ENCODE peak calls at places on chromosomes 13 and 19, in four cellular contexts. T is WTC11, Q is A549, A is K562. Y is an unnamed sample.

GRCh38 chr13:96671073-96671472 is 323.2 kb downstream of the OXGR1 start:
- DNase-seq in T (no peak), Q (no peak), A (no peak), Y (no peak)

GRCh38 chr13:48840366-48840765 is 135.3 kb upstream of the FNDC3A start:
- DNase-seq in Q (no peak), A (no peak), T (no peak), Y (no peak)

GRCh38 chr13:103157034-103157433 is 90.8 kb upstream of the SLC10A2 start:
- DNase-seq in A (no peak), Q (no peak), T (no peak), Y (no peak)

GRCh38 chr19:44666852-44667251 is 4.4 kb upstream of the CEACAM19 start:
- DNase-seq in A (no peak), Q (no peak), T (no peak), Y (no peak)

GRCh38 chr19:11813801-11814706 is at the start of gene ZNF440:
- DNase-seq in A (peak; percentile 98), T (peak; percentile 98), Q (no peak), Y (peak; percentile 95)

GRCh38 chr19:10553943-10554381 is 10.3 kb downstream of the ATG4D start:
- DNase-seq in T (no peak), Q (no peak), A (no peak), Y (peak; percentile 36)

GRCh38 chr13:105513448-105513847 is 1022.0 kb downstream of the EFNB2 start:
- DNase-seq in Q (no peak), A (no peak), T (no peak), Y (no peak)

GRCh38 chr19:54062643-54063042 is 1.1 kb downstream of the VSTM1 start:
- DNase-seq in A (no peak), T (no peak), Q (no peak), Y (peak; percentile 77)

GRCh38 chr13:30997697-30998547 is 65.5 kb downstream of the TEX26 start:
- DNase-seq in T (no peak), Q (no peak), A (no peak), Y (no peak)

GRCh38 chr13:110653271-110653670 is 37.9 kb downstream of the NAXD start:
- DNase-seq in Q (no peak), T (no peak), A (no peak), Y (no peak)

GRCh38 chr19:17101686-17102628 is 26.4 kb downstream of the MYO9B start:
- DNase-seq in Q (no peak), A (no peak), T (no peak), Y (no peak)

GRCh38 chr19:40315812-40316475 is 30.8 kb upstream of the AKT2 start:
- DNase-seq in Q (no peak), A (no peak), T (no peak), Y (no peak)

GRCh38 chr19:9914315-9915207 is 21.8 kb downstream of the OLFM2 start:
- DNase-seq in Q (peak; percentile 84), T (peak; percentile 86), A (peak; percentile 94), Y (peak; percentile 97)

GRCh38 chr19:38544569-38545315 is 73.0 kb downstream of the MAP4K1 start:
- DNase-seq in Q (no peak), A (peak; percentile 55), T (no peak), Y (no peak)

GRCh38 chr13:110392510-110393233 is 85.6 kb downstream of the COL4A2 start:
- DNase-seq in A (no peak), T (no peak), Q (no peak), Y (no peak)

GRCh38 chr19:31499281-31499680 is 150.0 kb upstream of the TSHZ3 start:
- DNase-seq in A (no peak), T (no peak), Q (no peak), Y (no peak)

GRCh38 chr13:28002886-28003698 is 14.6 kb upstream of the URAD start:
- DNase-seq in T (no peak), A (no peak), Q (no peak), Y (no peak)

GRCh38 chr13:95237310-95237870 is 63.9 kb downstream of the ABCC4 start:
- DNase-seq in T (no peak), Q (no peak), A (no peak), Y (no peak)

GRCh38 chr13:23504188-23504587 is 66.0 kb upstream of the TNFRSF19 start:
- DNase-seq in A (no peak), Q (no peak), T (no peak), Y (no peak)

GRCh38 chr13:28423010-28423409 is 71.9 kb downstream of the FLT1 start:
- DNase-seq in A (no peak), Q (no peak), T (no peak), Y (peak; percentile 96)

GRCh38 chr13:59834801-59835200 is 328.9 kb downstream of the DIAPH3 start:
- DNase-seq in A (no peak), Q (no peak), T (no peak), Y (no peak)

GRCh38 chr13:72850959-72851677 is 69.2 kb downstream of the PIBF1 start:
- DNase-seq in A (no peak), Q (no peak), T (peak; percentile 29), Y (no peak)

GRCh38 chr19:55650602-55651230 is 2.7 kb downstream of the CCDC106 start:
- DNase-seq in T (no peak), A (no peak), Q (no peak), Y (no peak)

GRCh38 chr19:37907735-37908066 is 693 bp downstream of the SIPA1L3 start:
- DNase-seq in A (no peak), Q (no peak), T (no peak), Y (no peak)

GRCh38 chr19:14366529-14366928 is 14.7 kb upstream of the ADGRE5 start:
- DNase-seq in A (peak; percentile 88), T (peak; percentile 89), Q (peak; percentile 84), Y (peak; percentile 52)

GRCh38 chr19:4965061-4965460 is 3.9 kb upstream of the KDM4B start:
- DNase-seq in Q (no peak), A (no peak), T (no peak), Y (no peak)

GRCh38 chr19:51809787-51810186 is 14.8 kb downstream of the FPR3 start:
- DNase-seq in A (no peak), Q (no peak), T (no peak), Y (no peak)

GRCh38 chr13:99270503-99270902 is 12.3 kb upstream of the GPR18 start:
- DNase-seq in T (no peak), A (no peak), Q (no peak), Y (no peak)

GRCh38 chr13:91520952-91521351 is 122.5 kb downstream of the GPC5 start:
- DNase-seq in T (no peak), Q (no peak), A (no peak), Y (no peak)

GRCh38 chr19:56840452-56841193 is at the start of the genes PEG3 and ZIM2:
- DNase-seq in Q (no peak), A (no peak), T (no peak), Y (no peak)

GRCh38 chr19:16327911-16328823 is 3.5 kb downstream of the KLF2 start:
- DNase-seq in Q (peak; percentile 32), A (peak; percentile 17), T (no peak), Y (peak; percentile 99)

GRCh38 chr13:74204606-74205312 is 70.6 kb upstream of the KLF12 start:
- DNase-seq in Q (no peak), A (no peak), T (no peak), Y (no peak)

GRCh38 chr13:40109324-40109958 is 454.0 kb downstream of the COG6 start:
- DNase-seq in Q (peak; percentile 63), T (no peak), A (no peak), Y (peak; percentile 43)

GRCh38 chr19:13505761-13506549 is at the start of gene CACNA1A:
- DNase-seq in Q (no peak), A (no peak), T (peak; percentile 53), Y (no peak)

DNA sequence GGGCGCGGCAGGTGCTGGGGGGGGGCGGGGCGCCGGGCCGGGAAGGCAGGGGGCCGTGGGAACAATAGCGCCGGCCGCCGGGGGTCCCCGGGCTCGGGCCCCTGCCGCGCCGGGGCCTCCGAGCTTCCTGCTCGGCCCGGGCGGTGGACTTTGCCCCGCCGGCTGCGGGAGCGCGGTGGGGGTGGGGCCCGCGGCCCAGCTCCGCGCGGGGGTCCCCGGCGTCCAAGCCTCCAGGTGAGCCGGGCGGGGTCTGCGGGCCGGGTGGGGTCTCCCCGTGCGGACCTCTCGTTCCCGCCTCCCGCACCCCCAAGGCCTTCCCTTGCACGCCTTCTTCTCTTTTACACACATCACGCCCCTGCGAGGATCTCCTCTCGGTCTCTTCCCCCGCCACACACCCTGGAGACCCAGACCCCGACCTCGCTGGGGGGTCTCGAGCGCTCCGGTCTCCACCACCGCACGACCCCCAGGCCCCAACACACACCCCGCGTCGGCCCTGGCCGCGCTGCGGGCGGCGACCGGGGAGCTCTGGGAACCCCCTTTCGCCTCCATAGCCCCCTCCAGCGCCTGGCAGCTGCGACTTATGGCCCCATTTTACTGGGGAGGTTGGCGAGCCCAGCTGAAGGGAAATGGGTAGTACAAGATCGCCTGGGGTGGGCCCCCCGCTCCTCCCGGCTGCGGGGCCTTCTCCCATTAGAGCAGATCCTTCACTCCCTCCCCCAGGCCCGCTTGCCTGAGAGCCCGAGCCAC is 701 bp downstream of the CAMSAP3 start:
- DNase-seq in T (no peak), Q (no peak), A (no peak), Y (no peak)
- TF ChIP-seq MAX in T (no peak), Q (no peak), A (no peak), Y (no peak)

GRCh38 chr13:100440756-100441421 is 147.7 kb downstream of the GGACT start:
- DNase-seq in A (no peak), T (no peak), Q (no peak), Y (no peak)
- TF ChIP-seq MAX in A (no peak), T (no peak), Q (no peak), Y (no peak)

GRCh38 chr13:50677687-50678463 is 165.6 kb downstream of the DLEU7 start:
- DNase-seq in Q (no peak), T (no peak), A (no peak), Y (no peak)

GRCh38 chr13:50679321-50679720 is 164.2 kb downstream of the DLEU7 start:
- DNase-seq in Q (no peak), T (no peak), A (no peak), Y (no peak)

GRCh38 chr13:50678464-50679162 is 164.9 kb downstream of the DLEU7 start:
- DNase-seq in Q (no peak), A (peak; percentile 30), T (no peak), Y (peak; percentile 73)

GRCh38 chr13:50672025-50672424 is 171.5 kb downstream of the DLEU7 start:
- DNase-seq in A (no peak), T (no peak), Q (no peak), Y (peak; percentile 82)

DNA sequence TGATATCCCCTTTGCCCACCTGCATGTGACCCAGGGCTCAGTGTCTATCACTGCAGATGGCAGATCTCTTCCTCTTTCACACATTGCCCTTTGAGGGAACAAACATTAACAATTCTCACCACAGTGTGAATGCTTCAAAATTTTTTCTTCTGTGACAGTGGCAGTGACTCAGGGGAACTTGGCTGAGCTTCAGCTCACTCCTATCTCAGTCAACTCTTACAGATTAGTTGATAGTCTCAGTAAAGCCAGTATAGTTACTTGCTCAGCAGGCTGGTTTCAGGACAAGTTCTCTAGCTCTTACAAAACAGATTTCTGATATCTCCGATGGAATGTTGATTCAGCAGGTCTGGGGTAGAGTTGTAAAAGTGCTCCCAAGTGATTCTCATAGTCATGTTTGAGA is 166.9 kb downstream of the DLEU7 start:
- DNase-seq in Q (no peak), T (no peak), A (peak; percentile 7), Y (no peak)
- TF ChIP-seq MAX in Q (no peak), T (no peak), A (no peak), Y (no peak)

GRCh38 chr19:1166872-1167573 is 7.0 kb downstream of the SBNO2 start:
- DNase-seq in Q (no peak), T (peak; percentile 13), A (no peak), Y (no peak)

GRCh38 chr19:1163934-1164683 is 10.0 kb downstream of the SBNO2 start:
- DNase-seq in Q (no peak), T (no peak), A (no peak), Y (no peak)

GRCh38 chr19:1163283-1163933 is 10.7 kb downstream of the SBNO2 start:
- DNase-seq in A (no peak), Q (no peak), T (no peak), Y (no peak)

GRCh38 chr19:1162404-1163282 is 11.4 kb downstream of the SBNO2 start:
- DNase-seq in T (no peak), A (no peak), Q (no peak), Y (peak; percentile 40)

GRCh38 chr19:1164684-1165531 is 9.2 kb downstream of the SBNO2 start:
- DNase-seq in Q (no peak), A (peak; percentile 67), T (peak; percentile 13), Y (no peak)
- TF ChIP-seq MAX in Q (no peak), A (peak; percentile 58), T (no peak), Y (no peak)